ENCODE peak calls at places on chromosomes 1 and 21, in four cellular contexts. A, H, G and O are unnamed samples.

GRCh38 chr1:204130989-204131892 is 20.6 kb downstream of the ETNK2 start:
- DNase-seq in A (no peak), H (peak; percentile 84), G (no peak), O (no peak)

GRCh38 chr21:45525153-45525909 is 16.9 kb downstream of the SLC19A1 start:
- DNase-seq in A (no peak), H (peak; percentile 7), G (no peak), O (no peak)

GRCh38 chr1:234666206-234666605 is 56.2 kb upstream of the IRF2BP2 start:
- DNase-seq in A (no peak), H (no peak), G (no peak), O (no peak)

GRCh38 chr1:214312530-214313051 is 31.6 kb downstream of the SMYD2 start:
- DNase-seq in A (no peak), H (no peak), G (no peak), O (no peak)

GRCh38 chr1:69911301-69911801 is 294.0 kb downstream of the LRRC40 start:
- DNase-seq in A (no peak), H (peak; percentile 92), G (no peak), O (no peak)

GRCh38 chr1:61925591-61926298 is 183.5 kb downstream of the PATJ start:
- DNase-seq in A (no peak), H (no peak), G (no peak), O (no peak)

GRCh38 chr1:240765732-240766363 is 153.9 kb upstream of the GREM2 start:
- DNase-seq in A (no peak), H (peak; percentile 75), G (no peak), O (no peak)

GRCh38 chr1:55234016-55234415 is 18.9 kb upstream of the USP24 start:
- DNase-seq in A (no peak), H (no peak), G (no peak), O (no peak)

GRCh38 chr1:174998569-174999215 is 1.1 kb upstream of the CACYBP start:
- DNase-seq in A (peak; percentile 48), H (peak; percentile 74), G (peak; percentile 5), O (peak; percentile 26)

GRCh38 chr1:37240897-37241296 is 206.6 kb upstream of the GRIK3 start:
- DNase-seq in A (no peak), H (no peak), G (no peak), O (no peak)

GRCh38 chr1:46699670-46700069 is 19.2 kb downstream of the EFCAB14 start:
- DNase-seq in A (no peak), H (no peak), G (no peak), O (no peak)

GRCh38 chr1:15432327-15432726 is 5.9 kb upstream of the CTRC start:
- DNase-seq in A (no peak), H (no peak), G (no peak), O (no peak)

GRCh38 chr1:1677718-1678580 is 14.6 kb downstream of the SLC35E2B start:
- DNase-seq in A (no peak), H (no peak), G (no peak), O (peak; percentile 27)

GRCh38 chr1:115771094-115771846 is 2.8 kb upstream of the CASQ2 start:
- DNase-seq in A (no peak), H (no peak), G (no peak), O (no peak)

GRCh38 chr1:117886101-117886795 is 43.2 kb downstream of the GDAP2 start:
- DNase-seq in A (no peak), H (peak; percentile 86), G (no peak), O (no peak)

GRCh38 chr1:14476170-14476955 is 122.1 kb upstream of the KAZN start:
- DNase-seq in A (no peak), H (peak; percentile 33), G (no peak), O (no peak)

GRCh38 chr1:45004281-45004920 is 6.7 kb downstream of the HECTD3 start:
- DNase-seq in A (no peak), H (no peak), G (no peak), O (no peak)

GRCh38 chr1:22053018-22053860 is 730 bp downstream of the CDC42 start:
- DNase-seq in A (peak; percentile 69), H (peak; percentile 88), G (peak; percentile 47), O (peak; percentile 20)

GRCh38 chr1:115166531-115167091 is 77.3 kb upstream of the TSPAN2 start:
- DNase-seq in A (no peak), H (peak; percentile 78), G (no peak), O (no peak)

GRCh38 chr1:3459051-3459908 is 4.8 kb downstream of the ARHGEF16 start:
- DNase-seq in A (no peak), H (no peak), G (no peak), O (no peak)

GRCh38 chr1:39826583-39826982 is 37.9 kb upstream of the BMP8B start:
- DNase-seq in A (no peak), H (no peak), G (no peak), O (no peak)

GRCh38 chr1:174191255-174191906 is 32.1 kb downstream of the RABGAP1L start:
- DNase-seq in A (no peak), H (peak; percentile 61), G (no peak), O (no peak)

GRCh38 chr1:155293086-155293749 is 8.0 kb downstream of the PKLR start:
- DNase-seq in A (no peak), H (no peak), G (no peak), O (no peak)

GRCh38 chr1:34656706-34657105 is 98.1 kb upstream of the GJB5 start:
- DNase-seq in A (no peak), H (no peak), G (no peak), O (no peak)

GRCh38 chr1:181021811-181022434 is 747 bp downstream of the STX6 start:
- DNase-seq in A (peak; percentile 61), H (peak; percentile 72), G (peak; percentile 42), O (peak; percentile 54)

GRCh38 chr1:66540434-66541032 is 6.6 kb downstream of the SGIP1 start:
- DNase-seq in A (no peak), H (peak; percentile 89), G (no peak), O (no peak)

GRCh38 chr21:21731626-21732025 is 733.4 kb downstream of the NCAM2 start:
- DNase-seq in A (no peak), H (no peak), G (no peak), O (no peak)

GRCh38 chr21:21740207-21740606 is 742.0 kb downstream of the NCAM2 start:
- DNase-seq in A (no peak), H (no peak), G (no peak), O (no peak)

GRCh38 chr21:21734088-21734487 is 735.9 kb downstream of the NCAM2 start:
- DNase-seq in A (no peak), H (no peak), G (no peak), O (no peak)

GRCh38 chr21:21737186-21737585 is 739.0 kb downstream of the NCAM2 start:
- DNase-seq in A (no peak), H (no peak), G (no peak), O (no peak)
- TF ChIP-seq CTCF in A (no peak), H (no peak), G (no peak), O (no peak)

GRCh38 chr1:125065821-125066180 is 3881.0 kb downstream of the SRGAP2C start:
- DNase-seq in A (no peak), H (no peak), G (no peak), O (no peak)
- TF ChIP-seq CTCF in A (no peak), H (no peak), G (no peak), O (no peak)

GRCh38 chr1:167658574-167659328 is 28.7 kb downstream of the RCSD1 start:
- DNase-seq in A (no peak), H (no peak), G (no peak), O (no peak)
- TF ChIP-seq CTCF in A (no peak), H (no peak), G (no peak), O (no peak)

GRCh38 chr1:8727809-8728213 is 89.6 kb downstream of the RERE start:
- DNase-seq in A (no peak), H (no peak), G (no peak), O (no peak)
- TF ChIP-seq CTCF in A (no peak), H (no peak), G (no peak), O (no peak)

GRCh38 chr1:224779491-224780020 is 149.9 kb upstream of the DNAH14 start:
- DNase-seq in A (no peak), H (no peak), G (no peak), O (no peak)

GRCh38 chr1:224768971-224769370 is 152.9 kb downstream of the CNIH3 start:
- DNase-seq in A (no peak), H (no peak), G (no peak), O (no peak)

GRCh38 chr1:224773646-224774045 is 155.8 kb upstream of the DNAH14 start:
- DNase-seq in A (no peak), H (no peak), G (no peak), O (no peak)

GRCh38 chr1:224769987-224770693 is 154.0 kb downstream of the CNIH3 start:
- DNase-seq in A (no peak), H (peak; percentile 61), G (no peak), O (no peak)

DNA sequence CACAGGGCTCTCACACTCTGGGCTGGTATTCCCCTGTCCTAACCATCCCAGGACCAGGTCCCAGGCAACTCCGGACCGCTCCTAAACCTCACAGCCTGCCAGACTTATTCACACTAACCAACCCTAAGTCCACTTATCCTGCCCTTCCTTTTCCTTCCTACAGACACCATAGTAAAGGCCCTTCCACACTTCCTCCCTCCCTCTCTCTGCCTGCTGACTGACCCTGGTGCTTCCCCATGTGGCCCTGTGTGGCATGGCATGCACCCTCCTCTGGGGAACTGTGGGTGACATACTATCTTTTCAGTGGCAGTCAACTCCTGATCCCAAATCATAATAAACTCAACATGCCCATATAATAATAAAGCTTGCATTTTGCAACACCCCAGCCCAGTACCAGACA is 155.1 kb upstream of the DNAH14 start:
- DNase-seq in A (no peak), H (no peak), G (no peak), O (no peak)
- TF ChIP-seq CTCF in A (no peak), H (no peak), G (no peak), O (no peak)

GRCh38 chr1:6580588-6581270 is 935 bp downstream of the ZBTB48 start:
- DNase-seq in A (no peak), H (no peak), G (no peak), O (no peak)
- TF ChIP-seq CTCF in A (no peak), H (peak; percentile 18), G (no peak), O (no peak)

DNA sequence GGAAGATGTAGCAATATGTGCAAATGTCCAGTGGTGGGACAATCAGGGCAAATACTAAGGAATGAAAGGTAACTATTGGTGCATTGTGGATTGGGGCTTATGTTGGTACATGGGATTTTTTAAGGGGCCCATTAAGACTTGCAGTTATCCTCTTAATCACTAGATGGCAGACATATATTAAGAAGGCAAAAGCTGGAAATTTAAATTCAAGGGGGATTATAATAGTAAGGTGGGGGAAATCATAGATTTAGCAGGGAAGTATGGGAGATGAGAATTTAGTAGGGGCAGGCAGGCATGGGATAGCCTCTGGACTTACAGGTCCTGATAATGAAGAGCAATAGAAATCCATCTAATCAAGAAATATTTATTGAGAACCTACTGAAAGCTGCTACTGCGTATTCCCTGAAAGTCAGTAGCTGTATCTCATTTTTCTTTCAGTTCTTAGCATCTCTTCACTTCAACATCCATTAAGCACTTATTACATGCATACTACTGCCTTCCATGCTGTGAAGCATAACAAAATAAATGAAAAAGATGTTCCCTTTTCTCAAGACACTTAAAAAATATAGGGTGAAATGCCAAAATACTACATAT is 251.8 kb downstream of the CRB1 start:
- DNase-seq in A (no peak), H (peak; percentile 49), G (no peak), O (no peak)
- TF ChIP-seq CTCF in A (no peak), H (peak; percentile 48), G (peak; percentile 56), O (peak; percentile 26)

DNA sequence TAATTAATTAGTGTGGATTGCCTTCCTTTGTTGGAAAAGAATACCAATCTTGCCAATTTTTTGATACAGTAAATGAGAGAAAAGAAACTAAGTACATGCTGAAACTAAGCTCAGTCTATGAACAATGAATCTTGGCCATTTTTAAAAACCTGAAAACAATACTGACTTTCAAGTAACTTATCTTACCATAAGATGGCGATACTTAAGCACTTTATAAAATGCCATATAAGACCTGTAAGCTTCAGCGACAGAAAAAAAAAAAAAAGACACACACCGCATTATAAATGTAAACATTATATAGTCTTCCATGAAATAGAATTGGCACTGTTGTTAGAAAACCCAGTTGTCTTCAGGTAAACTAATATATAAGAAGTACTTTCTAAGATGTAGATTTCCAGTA is 3.0 kb downstream of the OLFM3 start:
- DNase-seq in A (no peak), H (peak; percentile 7), G (no peak), O (no peak)
- TF ChIP-seq CTCF in A (no peak), H (no peak), G (peak; percentile 41), O (no peak)